ENCODE peak calls at places on chromosomes 11 and 22, in five cellular contexts. R is mesendoderm, W is neuronal stem cell, V is neural progenitor cell, F is HepG2. Y is an unnamed sample.

GRCh38 chr11:123054301-123055065 is 7.5 kb downstream of the HSPA8 start:
- DNase-seq in R (peak), W (peak), V (peak), F (peak), Y (no peak)

GRCh38 chr22:50318356-50318697 is 8.5 kb downstream of the DENND6B start:
- DNase-seq in F (no peak), R (no peak), V (no peak), W (no peak), Y (no peak)

GRCh38 chr11:87352759-87353707 is 315.3 kb downstream of the TMEM135 start:
- DNase-seq in W (peak), R (peak), V (peak), F (peak), Y (peak)

GRCh38 chr11:8217926-8218325 is 45.8 kb downstream of the LMO1 start:
- DNase-seq in W (no peak), R (no peak), F (no peak), V (no peak), Y (no peak)

GRCh38 chr11:57798905-57799559 is 37.4 kb downstream of the CTNND1 start:
- DNase-seq in F (peak), R (peak), V (no peak), W (no peak), Y (peak)

GRCh38 chr11:74138572-74138971 is 32.2 kb downstream of the C2CD3 start:
- DNase-seq in V (no peak), F (peak), R (peak), W (peak), Y (no peak)

GRCh38 chr22:30866811-30867271 is 101.7 kb downstream of the MORC2 start:
- DNase-seq in V (peak), R (peak), F (peak), W (no peak), Y (peak)

GRCh38 chr11:105790021-105790420 is 180.1 kb downstream of the GRIA4 start:
- DNase-seq in V (no peak), F (no peak), W (no peak), R (no peak), Y (no peak)

GRCh38 chr11:79691445-79691844 is 250.6 kb upstream of the TENM4 start:
- DNase-seq in R (no peak), W (no peak), V (no peak), F (no peak), Y (no peak)

GRCh38 chr11:41849250-41849649 is 389.8 kb upstream of the LRRC4C start:
- DNase-seq in V (no peak), R (no peak), W (no peak), F (no peak), Y (no peak)

GRCh38 chr11:20448838-20449237 is 61.3 kb downstream of the PRMT3 start:
- DNase-seq in W (no peak), F (no peak), V (no peak), R (peak), Y (no peak)

GRCh38 chr22:31449521-31449920 is 40.1 kb downstream of the EIF4ENIF1 start:
- DNase-seq in F (no peak), V (no peak), W (no peak), R (no peak), Y (no peak)

GRCh38 chr11:12031856-12032526 is 23.6 kb upstream of the DKK3 start:
- DNase-seq in R (no peak), W (no peak), F (no peak), V (no peak), Y (no peak)

GRCh38 chr22:50711446-50712340 is 26.3 kb upstream of the ACR start:
- DNase-seq in W (no peak), F (no peak), R (no peak), V (no peak), Y (peak)

GRCh38 chr11:109993786-109994185 is 99.4 kb upstream of the ZC3H12C start:
- DNase-seq in V (no peak), R (no peak), W (no peak), F (no peak), Y (no peak)

GRCh38 chr22:50621948-50622722 is 5.8 kb downstream of the ARSA start:
- DNase-seq in R (no peak), V (peak), W (no peak), F (no peak), Y (peak)

GRCh38 chr22:24185501-24186351 is 4.4 kb downstream of the SUSD2 start:
- DNase-seq in R (no peak), F (no peak), W (no peak), V (no peak), Y (peak)

GRCh38 chr22:35421121-35421520 is 21.2 kb downstream of the MCM5 start:
- DNase-seq in V (no peak), W (no peak), R (peak), F (no peak), Y (peak)

GRCh38 chr11:48210052-48210451 is 6.6 kb upstream of the OR4B1 start:
- DNase-seq in R (no peak), V (no peak), F (peak), W (no peak), Y (no peak)

GRCh38 chr11:67563354-67564114 is 20.1 kb upstream of the GSTP1 start:
- DNase-seq in R (peak), V (no peak), W (no peak), F (no peak), Y (no peak)

GRCh38 chr11:134158023-134158422 is 65.7 kb downstream of the NCAPD3 start:
- DNase-seq in V (no peak), F (no peak), R (no peak), W (no peak), Y (no peak)

GRCh38 chr11:127926721-127927120 is 660.6 kb downstream of the ETS1 start:
- DNase-seq in R (no peak), W (no peak), V (no peak), F (no peak), Y (peak)

GRCh38 chr22:48869161-48869560 is 958.5 kb downstream of the BRD1 start:
- DNase-seq in F (no peak), W (no peak), V (no peak), R (no peak), Y (peak)

GRCh38 chr22:48869788-48870187 is 957.9 kb downstream of the BRD1 start:
- DNase-seq in W (no peak), R (no peak), V (no peak), F (no peak), Y (no peak)

GRCh38 chr22:48872271-48873260 is 955.1 kb downstream of the BRD1 start:
- DNase-seq in W (no peak), R (no peak), V (no peak), F (no peak), Y (peak)

GRCh38 chr22:48870436-48870835 is 957.2 kb downstream of the BRD1 start:
- DNase-seq in W (no peak), V (no peak), F (no peak), R (no peak), Y (peak)

DNA sequence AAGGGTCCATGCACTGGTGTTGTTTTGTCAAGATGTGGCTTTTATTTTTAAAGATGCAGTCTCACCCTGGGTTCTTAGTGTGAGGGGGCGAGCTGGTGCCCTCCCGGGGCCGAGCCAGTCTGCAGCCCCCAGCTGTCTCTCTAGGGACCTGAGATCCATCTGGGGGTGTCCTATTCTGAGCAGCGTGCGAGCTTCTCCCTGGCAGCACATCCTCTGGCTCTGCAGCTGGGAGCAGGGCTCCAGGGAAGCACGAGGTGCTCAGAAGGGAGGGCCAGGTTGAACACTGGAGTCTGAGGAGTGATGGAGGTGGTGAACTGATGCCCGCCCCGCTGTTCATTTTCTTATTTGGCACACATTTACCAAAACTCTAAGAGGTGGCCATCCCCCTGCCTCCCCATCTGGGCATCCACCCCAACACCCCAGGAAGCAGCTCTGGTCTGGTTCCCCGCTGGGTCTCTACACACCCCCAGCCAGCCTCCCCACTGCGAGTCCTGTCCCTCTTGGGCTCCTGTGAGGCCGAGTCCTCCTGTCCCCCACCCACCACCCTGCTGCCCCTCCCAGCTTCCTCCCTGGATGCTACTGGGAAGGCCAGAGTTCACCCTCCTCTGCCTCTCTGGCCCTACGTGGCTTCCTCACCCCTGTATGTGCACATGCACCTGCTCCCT is 956.4 kb downstream of the BRD1 start:
- DNase-seq in V (no peak), R (no peak), W (no peak), F (no peak), Y (peak)
- H3K4me3 ChIP-seq in V (no peak), R (no peak), W (no peak), F (no peak), Y (no peak)

GRCh38 chr11:94303884-94304459 is 408 bp upstream of the IZUMO1R start:
- DNase-seq in V (no peak), R (no peak), W (no peak), F (no peak), Y (no peak)
- H3K27ac ChIP-seq in V (no peak), R (no peak), W (no peak), F (no peak), Y (no peak)

DNA sequence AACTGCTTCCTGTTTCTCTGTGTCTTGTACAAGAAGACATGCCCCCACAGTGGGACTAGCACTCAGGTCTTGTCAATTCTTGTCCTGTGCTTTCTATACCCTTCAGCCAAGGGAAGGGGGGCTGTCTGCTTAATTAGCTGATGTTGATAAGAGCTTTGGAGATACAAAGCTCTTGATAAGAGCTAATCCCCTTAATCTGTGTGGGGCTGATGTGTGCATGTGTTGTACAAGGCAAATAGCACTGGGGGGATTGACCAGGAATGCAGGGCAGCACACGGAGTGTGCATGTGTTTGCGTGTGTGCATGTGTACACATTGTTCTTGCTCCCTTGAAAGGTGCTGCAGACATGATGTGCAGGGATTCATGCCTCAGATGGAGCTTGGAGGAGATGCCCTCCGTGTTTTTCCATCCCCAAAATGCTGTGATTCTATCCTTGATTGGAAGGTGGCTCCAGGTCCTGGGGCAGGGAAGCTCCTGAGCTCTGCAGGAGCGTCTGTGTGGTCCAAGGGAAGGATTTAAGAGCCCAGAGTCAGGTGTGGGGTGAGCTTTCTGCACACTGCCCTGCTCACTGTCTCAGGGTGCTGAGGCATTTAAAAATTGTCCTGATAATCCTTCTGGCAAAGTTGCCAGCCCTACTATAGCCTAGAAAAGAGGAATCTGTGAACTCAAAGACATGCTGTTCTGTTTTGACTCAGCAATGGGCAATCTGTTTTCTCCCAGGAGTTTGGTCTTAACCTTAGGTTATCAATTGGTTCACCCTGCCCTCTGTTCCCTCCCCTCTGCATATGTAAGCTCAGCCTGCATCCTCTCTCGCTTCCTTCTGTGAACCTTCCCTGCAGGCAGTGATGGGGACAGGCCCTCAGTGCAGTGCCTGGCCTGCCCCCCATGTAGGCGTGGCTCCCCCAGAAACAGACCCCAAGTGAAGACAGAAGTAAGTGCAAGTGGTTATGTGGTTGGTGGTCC is 102.0 kb downstream of the GRIK4 start:
- DNase-seq in R (peak), W (no peak), V (peak), F (no peak), Y (no peak)
- H3K9ac ChIP-seq in R (no peak), W (no peak), V (no peak), F (no peak), Y (no peak)

GRCh38 chr11:5225480-5225871 is 1.4 kb downstream of the HBB start:
- DNase-seq in V (no peak), F (no peak), W (no peak), R (no peak), Y (no peak)

GRCh38 chr11:5228124-5228523 is 1.3 kb upstream of the HBB start:
- DNase-seq in V (no peak), F (no peak), R (no peak), W (no peak), Y (no peak)

GRCh38 chr11:5224538-5225479 is 2.1 kb downstream of the HBB start:
- DNase-seq in W (no peak), R (peak), V (no peak), F (no peak), Y (no peak)

GRCh38 chr11:5229388-5229787 is 2.5 kb upstream of the HBB start:
- DNase-seq in F (no peak), W (no peak), V (peak), R (no peak), Y (no peak)

DNA sequence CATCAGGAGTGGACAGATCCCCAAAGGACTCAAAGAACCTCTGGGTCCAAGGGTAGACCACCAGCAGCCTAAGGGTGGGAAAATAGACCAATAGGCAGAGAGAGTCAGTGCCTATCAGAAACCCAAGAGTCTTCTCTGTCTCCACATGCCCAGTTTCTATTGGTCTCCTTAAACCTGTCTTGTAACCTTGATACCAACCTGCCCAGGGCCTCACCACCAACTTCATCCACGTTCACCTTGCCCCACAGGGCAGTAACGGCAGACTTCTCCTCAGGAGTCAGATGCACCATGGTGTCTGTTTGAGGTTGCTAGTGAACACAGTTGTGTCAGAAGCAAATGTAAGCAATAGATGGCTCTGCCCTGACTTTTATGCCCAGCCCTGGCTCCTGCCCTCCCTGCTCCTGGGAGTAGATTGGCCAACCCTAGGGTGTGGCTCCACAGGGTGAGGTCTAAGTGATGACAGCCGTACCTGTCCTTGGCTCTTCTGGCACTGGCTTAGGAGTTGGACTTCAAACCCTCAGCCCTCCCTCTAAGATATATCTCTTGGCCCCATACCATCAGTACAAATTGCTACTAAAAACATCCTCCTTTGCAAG is at the start of gene HBB:
- DNase-seq in R (no peak), W (no peak), V (no peak), F (no peak), Y (no peak)
- H3K4me3 ChIP-seq in R (no peak), W (peak), V (no peak), F (no peak), Y (no peak)

GRCh38 chr11:68844376-68844775 is 2.7 kb upstream of the CPT1A start:
- DNase-seq in V (no peak), F (no peak), R (no peak), W (no peak), Y (no peak)

GRCh38 chr11:68843703-68844312 is 2.1 kb upstream of the CPT1A start:
- DNase-seq in W (no peak), V (peak), R (peak), F (peak), Y (peak)

GRCh38 chr11:68842427-68843051 is 823 bp upstream of the CPT1A start:
- DNase-seq in R (no peak), F (no peak), V (no peak), W (no peak), Y (no peak)

GRCh38 chr11:68841718-68842426 is at the start of gene CPT1A:
- DNase-seq in R (no peak), W (no peak), V (peak), F (no peak), Y (peak)

GRCh38 chr11:68843052-68843561 is 1.4 kb upstream of the CPT1A start:
- DNase-seq in R (no peak), W (no peak), F (no peak), V (peak), Y (no peak)
- H3K27ac ChIP-seq in R (no peak), W (no peak), F (no peak), V (no peak), Y (peak)

DNA sequence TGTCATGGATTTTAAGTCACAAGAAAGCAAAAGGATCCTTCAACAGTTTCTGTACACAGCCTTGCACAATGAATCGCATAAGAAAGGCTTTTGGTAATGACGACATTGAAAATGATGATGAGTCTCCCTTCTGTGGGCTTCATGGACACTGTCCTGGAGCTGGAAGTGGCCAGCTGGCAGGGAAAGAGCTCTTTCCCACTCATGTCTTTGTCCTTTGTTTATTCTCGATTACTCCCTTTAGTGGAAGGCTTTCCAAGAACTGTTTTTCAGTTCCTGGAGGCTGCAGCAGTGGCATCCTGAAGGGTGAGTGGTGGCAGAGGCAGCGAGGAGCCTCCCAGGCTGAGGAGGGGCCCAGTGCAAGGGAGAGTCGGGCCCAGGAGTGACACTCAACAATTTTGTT is 505.2 kb downstream of the NTM start:
- DNase-seq in W (no peak), F (no peak), V (no peak), R (no peak), Y (no peak)
- H3K9ac ChIP-seq in W (no peak), F (no peak), V (no peak), R (no peak), Y (no peak)

GRCh38 chr22:45676024-45676423 is 4.4 kb downstream of the ATXN10 start:
- DNase-seq in V (no peak), W (no peak), F (no peak), R (no peak), Y (no peak)

GRCh38 chr22:45677060-45677459 is 5.4 kb downstream of the ATXN10 start:
- DNase-seq in F (no peak), V (no peak), R (no peak), W (no peak), Y (no peak)

GRCh38 chr22:45682069-45682468 is 10.4 kb downstream of the ATXN10 start:
- DNase-seq in V (no peak), R (no peak), F (no peak), W (no peak), Y (no peak)

GRCh38 chr22:45680932-45681700 is 9.5 kb downstream of the ATXN10 start:
- DNase-seq in F (no peak), W (no peak), R (no peak), V (no peak), Y (no peak)

GRCh38 chr22:45678961-45679912 is 7.6 kb downstream of the ATXN10 start:
- DNase-seq in F (no peak), V (no peak), R (no peak), W (no peak), Y (no peak)
- H3K4me3 ChIP-seq in F (no peak), V (no peak), R (no peak), W (no peak), Y (no peak)

GRCh38 chr11:115545811-115546210 is 41.6 kb upstream of the CADM1 start:
- DNase-seq in V (no peak), W (no peak), R (no peak), F (no peak), Y (no peak)

GRCh38 chr11:115550291-115551059 is 46.3 kb upstream of the CADM1 start:
- DNase-seq in W (no peak), V (no peak), F (no peak), R (no peak), Y (peak)

GRCh38 chr11:115552773-115553438 is 48.7 kb upstream of the CADM1 start:
- DNase-seq in R (no peak), V (no peak), F (no peak), W (no peak), Y (no peak)

GRCh38 chr11:115552151-115552550 is 47.9 kb upstream of the CADM1 start:
- DNase-seq in V (no peak), F (no peak), R (no peak), W (no peak), Y (no peak)

DNA sequence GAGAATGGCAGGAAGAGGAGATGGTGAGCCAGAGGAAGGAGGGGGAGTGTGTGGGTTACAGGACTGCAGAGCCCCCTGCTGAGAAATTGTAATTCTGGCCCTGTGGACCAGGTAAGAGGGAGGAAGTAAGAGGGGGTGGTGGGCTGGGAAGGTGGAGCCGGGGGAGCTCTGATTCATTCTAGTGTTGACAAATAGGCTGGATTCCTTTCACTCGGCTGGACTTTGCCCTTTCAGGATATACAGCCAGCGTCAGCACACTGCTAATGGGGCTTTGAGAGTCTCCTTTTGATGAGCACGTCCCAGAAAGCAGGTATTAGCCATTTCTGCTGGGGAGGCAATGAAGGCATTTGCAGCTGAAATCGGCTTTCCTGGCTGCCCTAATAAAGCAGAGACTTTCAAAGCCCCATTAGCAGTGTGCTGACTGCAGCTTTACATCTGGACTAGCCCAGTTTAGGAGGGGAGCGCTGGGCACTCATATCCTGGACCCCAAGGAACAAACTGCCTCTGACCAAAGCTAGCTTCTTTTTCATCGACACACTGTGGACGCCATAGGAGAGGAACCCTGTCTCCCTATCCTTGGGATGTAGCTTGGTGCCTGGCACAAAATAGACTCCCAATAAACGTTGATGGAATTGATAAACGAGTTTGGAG is 44.8 kb upstream of the CADM1 start:
- DNase-seq in W (no peak), V (peak), F (peak), R (peak), Y (no peak)
- H3K27ac ChIP-seq in W (no peak), V (peak), F (peak), R (no peak), Y (no peak)

Y was measured in kidney.